ENCODE peak calls at places on chromosomes 16 and 17, in nine cellular contexts. One of them, this sample, is unnamed.

GRCh38 chr17:17971431-17972125 is 622 bp downstream of the TOM1L2 start:
- DNase-seq in right lobe of liver: peak
- DNase-seq in hippocampal formation: no peak
- DNase-seq in ovary: peak
- DNase-seq in stimulated activated CD8-positive, alpha-beta memory T cell treated with anti-CD3 and anti-CD28 coated beads, Interleukin-7, amount 100 ng/mL, for 48 hours: no peak
- DNase-seq in smooth muscle cell of the brain vasculature: no peak
- DNase-seq in activated naive CD4-positive, alpha-beta T cell: peak
- DNase-seq in NCI-H2081: no peak
- DNase-seq in kidney glomerular epithelial cell: peak
- DNase-seq in this sample: no peak

GRCh38 chr16:56347670-56348069 is 77.7 kb downstream of the AMFR start:
- DNase-seq in activated naive CD4-positive, alpha-beta T cell: no peak
- DNase-seq in right lobe of liver: no peak
- DNase-seq in ovary: no peak
- DNase-seq in stimulated activated CD8-positive, alpha-beta memory T cell treated with anti-CD3 and anti-CD28 coated beads, Interleukin-7, amount 100 ng/mL, for 48 hours: no peak
- DNase-seq in hippocampal formation: no peak
- DNase-seq in smooth muscle cell of the brain vasculature: no peak
- DNase-seq in NCI-H2081: no peak
- DNase-seq in kidney glomerular epithelial cell: no peak
- DNase-seq in this sample: no peak

GRCh38 chr17:35291802-35292201 is 48.9 kb downstream of the SLFN5 start:
- DNase-seq in stimulated activated CD8-positive, alpha-beta memory T cell treated with anti-CD3 and anti-CD28 coated beads, Interleukin-7, amount 100 ng/mL, for 48 hours: no peak
- DNase-seq in right lobe of liver: no peak
- DNase-seq in hippocampal formation: no peak
- DNase-seq in kidney glomerular epithelial cell: no peak
- DNase-seq in smooth muscle cell of the brain vasculature: no peak
- DNase-seq in ovary: no peak
- DNase-seq in activated naive CD4-positive, alpha-beta T cell: no peak
- DNase-seq in NCI-H2081: no peak
- DNase-seq in this sample: no peak

GRCh38 chr17:43401293-43401692 is 2.5 kb downstream of the ARL4D start:
- DNase-seq in stimulated activated CD8-positive, alpha-beta memory T cell treated with anti-CD3 and anti-CD28 coated beads, Interleukin-7, amount 100 ng/mL, for 48 hours: no peak
- DNase-seq in right lobe of liver: no peak
- DNase-seq in kidney glomerular epithelial cell: peak
- DNase-seq in NCI-H2081: no peak
- DNase-seq in hippocampal formation: no peak
- DNase-seq in ovary: no peak
- DNase-seq in smooth muscle cell of the brain vasculature: no peak
- DNase-seq in activated naive CD4-positive, alpha-beta T cell: no peak
- DNase-seq in this sample: no peak

GRCh38 chr16:2846511-2847310 is 11.3 kb downstream of the PRSS22 start:
- DNase-seq in smooth muscle cell of the brain vasculature: no peak
- DNase-seq in kidney glomerular epithelial cell: peak
- DNase-seq in NCI-H2081: no peak
- DNase-seq in ovary: no peak
- DNase-seq in activated naive CD4-positive, alpha-beta T cell: no peak
- DNase-seq in hippocampal formation: no peak
- DNase-seq in stimulated activated CD8-positive, alpha-beta memory T cell treated with anti-CD3 and anti-CD28 coated beads, Interleukin-7, amount 100 ng/mL, for 48 hours: no peak
- DNase-seq in right lobe of liver: no peak
- DNase-seq in this sample: no peak

GRCh38 chr17:17025621-17026020 is 16.6 kb upstream of the MPRIP start:
- DNase-seq in NCI-H2081: no peak
- DNase-seq in stimulated activated CD8-positive, alpha-beta memory T cell treated with anti-CD3 and anti-CD28 coated beads, Interleukin-7, amount 100 ng/mL, for 48 hours: no peak
- DNase-seq in kidney glomerular epithelial cell: no peak
- DNase-seq in smooth muscle cell of the brain vasculature: no peak
- DNase-seq in right lobe of liver: no peak
- DNase-seq in activated naive CD4-positive, alpha-beta T cell: no peak
- DNase-seq in ovary: no peak
- DNase-seq in hippocampal formation: no peak
- DNase-seq in this sample: no peak

GRCh38 chr17:17599965-17600364 is 8.5 kb upstream of the PEMT start:
- DNase-seq in stimulated activated CD8-positive, alpha-beta memory T cell treated with anti-CD3 and anti-CD28 coated beads, Interleukin-7, amount 100 ng/mL, for 48 hours: no peak
- DNase-seq in smooth muscle cell of the brain vasculature: no peak
- DNase-seq in kidney glomerular epithelial cell: no peak
- DNase-seq in NCI-H2081: no peak
- DNase-seq in activated naive CD4-positive, alpha-beta T cell: no peak
- DNase-seq in right lobe of liver: no peak
- DNase-seq in ovary: no peak
- DNase-seq in hippocampal formation: no peak
- DNase-seq in this sample: no peak

GRCh38 chr17:35752945-35753764 is at the start of gene GAS2L2:
- DNase-seq in NCI-H2081: no peak
- DNase-seq in smooth muscle cell of the brain vasculature: no peak
- DNase-seq in ovary: no peak
- DNase-seq in stimulated activated CD8-positive, alpha-beta memory T cell treated with anti-CD3 and anti-CD28 coated beads, Interleukin-7, amount 100 ng/mL, for 48 hours: no peak
- DNase-seq in kidney glomerular epithelial cell: no peak
- DNase-seq in right lobe of liver: no peak
- DNase-seq in hippocampal formation: no peak
- DNase-seq in activated naive CD4-positive, alpha-beta T cell: no peak
- DNase-seq in this sample: no peak

GRCh38 chr17:3672571-3672970 is 4.0 kb downstream of the EMC6 start:
- DNase-seq in hippocampal formation: no peak
- DNase-seq in smooth muscle cell of the brain vasculature: no peak
- DNase-seq in NCI-H2081: no peak
- DNase-seq in kidney glomerular epithelial cell: no peak
- DNase-seq in stimulated activated CD8-positive, alpha-beta memory T cell treated with anti-CD3 and anti-CD28 coated beads, Interleukin-7, amount 100 ng/mL, for 48 hours: no peak
- DNase-seq in activated naive CD4-positive, alpha-beta T cell: no peak
- DNase-seq in right lobe of liver: no peak
- DNase-seq in ovary: no peak
- DNase-seq in this sample: no peak

GRCh38 chr17:7043544-7044268 is at the start of gene SLC16A11:
- DNase-seq in activated naive CD4-positive, alpha-beta T cell: no peak
- DNase-seq in right lobe of liver: peak
- DNase-seq in hippocampal formation: no peak
- DNase-seq in smooth muscle cell of the brain vasculature: no peak
- DNase-seq in stimulated activated CD8-positive, alpha-beta memory T cell treated with anti-CD3 and anti-CD28 coated beads, Interleukin-7, amount 100 ng/mL, for 48 hours: no peak
- DNase-seq in ovary: no peak
- DNase-seq in NCI-H2081: peak
- DNase-seq in kidney glomerular epithelial cell: no peak
- DNase-seq in this sample: no peak

GRCh38 chr16:19979638-19980037 is 94.1 kb downstream of the GPR139 start:
- DNase-seq in stimulated activated CD8-positive, alpha-beta memory T cell treated with anti-CD3 and anti-CD28 coated beads, Interleukin-7, amount 100 ng/mL, for 48 hours: no peak
- DNase-seq in activated naive CD4-positive, alpha-beta T cell: no peak
- DNase-seq in hippocampal formation: no peak
- DNase-seq in NCI-H2081: no peak
- DNase-seq in kidney glomerular epithelial cell: no peak
- DNase-seq in ovary: no peak
- DNase-seq in smooth muscle cell of the brain vasculature: no peak
- DNase-seq in right lobe of liver: no peak
- DNase-seq in this sample: no peak

GRCh38 chr17:42518755-42519545 is 17.1 kb upstream of the NAGLU start:
- DNase-seq in NCI-H2081: peak
- DNase-seq in right lobe of liver: no peak
- DNase-seq in smooth muscle cell of the brain vasculature: no peak
- DNase-seq in kidney glomerular epithelial cell: no peak
- DNase-seq in stimulated activated CD8-positive, alpha-beta memory T cell treated with anti-CD3 and anti-CD28 coated beads, Interleukin-7, amount 100 ng/mL, for 48 hours: no peak
- DNase-seq in activated naive CD4-positive, alpha-beta T cell: no peak
- DNase-seq in hippocampal formation: no peak
- DNase-seq in ovary: peak
- DNase-seq in this sample: no peak

GRCh38 chr17:34750004-34750403 is 170.6 kb downstream of the TMEM132E start:
- DNase-seq in stimulated activated CD8-positive, alpha-beta memory T cell treated with anti-CD3 and anti-CD28 coated beads, Interleukin-7, amount 100 ng/mL, for 48 hours: no peak
- DNase-seq in hippocampal formation: no peak
- DNase-seq in activated naive CD4-positive, alpha-beta T cell: no peak
- DNase-seq in smooth muscle cell of the brain vasculature: no peak
- DNase-seq in ovary: no peak
- DNase-seq in right lobe of liver: no peak
- DNase-seq in kidney glomerular epithelial cell: no peak
- DNase-seq in NCI-H2081: no peak
- DNase-seq in this sample: no peak

GRCh38 chr17:67139784-67140665 is 95.7 kb downstream of the CACNG1 start:
- DNase-seq in right lobe of liver: no peak
- DNase-seq in kidney glomerular epithelial cell: no peak
- DNase-seq in NCI-H2081: no peak
- DNase-seq in activated naive CD4-positive, alpha-beta T cell: no peak
- DNase-seq in ovary: no peak
- DNase-seq in hippocampal formation: no peak
- DNase-seq in smooth muscle cell of the brain vasculature: no peak
- DNase-seq in stimulated activated CD8-positive, alpha-beta memory T cell treated with anti-CD3 and anti-CD28 coated beads, Interleukin-7, amount 100 ng/mL, for 48 hours: no peak
- DNase-seq in this sample: no peak

GRCh38 chr17:142876-143784 is 5.8 kb downstream of the SCGB1C2 start:
- DNase-seq in right lobe of liver: peak
- DNase-seq in activated naive CD4-positive, alpha-beta T cell: no peak
- DNase-seq in NCI-H2081: no peak
- DNase-seq in kidney glomerular epithelial cell: no peak
- DNase-seq in hippocampal formation: no peak
- DNase-seq in ovary: peak
- DNase-seq in smooth muscle cell of the brain vasculature: no peak
- DNase-seq in stimulated activated CD8-positive, alpha-beta memory T cell treated with anti-CD3 and anti-CD28 coated beads, Interleukin-7, amount 100 ng/mL, for 48 hours: no peak
- DNase-seq in this sample: no peak

GRCh38 chr16:83954577-83955016 is 1.6 kb downstream of the OSGIN1 start:
- DNase-seq in stimulated activated CD8-positive, alpha-beta memory T cell treated with anti-CD3 and anti-CD28 coated beads, Interleukin-7, amount 100 ng/mL, for 48 hours: no peak
- DNase-seq in kidney glomerular epithelial cell: no peak
- DNase-seq in right lobe of liver: peak
- DNase-seq in activated naive CD4-positive, alpha-beta T cell: no peak
- DNase-seq in NCI-H2081: no peak
- DNase-seq in hippocampal formation: no peak
- DNase-seq in smooth muscle cell of the brain vasculature: no peak
- DNase-seq in ovary: no peak
- DNase-seq in this sample: no peak

GRCh38 chr17:61139219-61139618 is 260.4 kb upstream of the TBX2 start:
- DNase-seq in hippocampal formation: no peak
- DNase-seq in activated naive CD4-positive, alpha-beta T cell: peak
- DNase-seq in right lobe of liver: no peak
- DNase-seq in smooth muscle cell of the brain vasculature: no peak
- DNase-seq in kidney glomerular epithelial cell: no peak
- DNase-seq in ovary: no peak
- DNase-seq in stimulated activated CD8-positive, alpha-beta memory T cell treated with anti-CD3 and anti-CD28 coated beads, Interleukin-7, amount 100 ng/mL, for 48 hours: peak
- DNase-seq in NCI-H2081: no peak
- DNase-seq in this sample: peak

GRCh38 chr17:31508310-31509094 is 117.0 kb downstream of the RAB11FIP4 start:
- DNase-seq in hippocampal formation: no peak
- DNase-seq in ovary: no peak
- DNase-seq in stimulated activated CD8-positive, alpha-beta memory T cell treated with anti-CD3 and anti-CD28 coated beads, Interleukin-7, amount 100 ng/mL, for 48 hours: peak
- DNase-seq in right lobe of liver: no peak
- DNase-seq in kidney glomerular epithelial cell: no peak
- DNase-seq in NCI-H2081: no peak
- DNase-seq in activated naive CD4-positive, alpha-beta T cell: peak
- DNase-seq in smooth muscle cell of the brain vasculature: no peak
- DNase-seq in this sample: no peak

GRCh38 chr16:86065711-86066110 is 166.7 kb downstream of the IRF8 start:
- DNase-seq in stimulated activated CD8-positive, alpha-beta memory T cell treated with anti-CD3 and anti-CD28 coated beads, Interleukin-7, amount 100 ng/mL, for 48 hours: no peak
- DNase-seq in activated naive CD4-positive, alpha-beta T cell: no peak
- DNase-seq in hippocampal formation: no peak
- DNase-seq in smooth muscle cell of the brain vasculature: no peak
- DNase-seq in kidney glomerular epithelial cell: no peak
- DNase-seq in NCI-H2081: no peak
- DNase-seq in ovary: no peak
- DNase-seq in right lobe of liver: no peak
- DNase-seq in this sample: no peak

GRCh38 chr16:71230122-71230845 is at the start of gene HYDIN:
- DNase-seq in right lobe of liver: peak
- DNase-seq in kidney glomerular epithelial cell: peak
- DNase-seq in smooth muscle cell of the brain vasculature: no peak
- DNase-seq in stimulated activated CD8-positive, alpha-beta memory T cell treated with anti-CD3 and anti-CD28 coated beads, Interleukin-7, amount 100 ng/mL, for 48 hours: peak
- DNase-seq in NCI-H2081: peak
- DNase-seq in hippocampal formation: no peak
- DNase-seq in activated naive CD4-positive, alpha-beta T cell: no peak
- DNase-seq in ovary: peak
- DNase-seq in this sample: no peak

GRCh38 chr17:18109935-18110334 is 1.4 kb downstream of the MYO15A start:
- DNase-seq in stimulated activated CD8-positive, alpha-beta memory T cell treated with anti-CD3 and anti-CD28 coated beads, Interleukin-7, amount 100 ng/mL, for 48 hours: no peak
- DNase-seq in smooth muscle cell of the brain vasculature: no peak
- DNase-seq in NCI-H2081: no peak
- DNase-seq in ovary: no peak
- DNase-seq in hippocampal formation: no peak
- DNase-seq in right lobe of liver: peak
- DNase-seq in kidney glomerular epithelial cell: no peak
- DNase-seq in activated naive CD4-positive, alpha-beta T cell: no peak
- DNase-seq in this sample: no peak

GRCh38 chr17:61405047-61405685 is 5.5 kb downstream of the TBX2 start:
- DNase-seq in kidney glomerular epithelial cell: no peak
- DNase-seq in NCI-H2081: no peak
- DNase-seq in hippocampal formation: no peak
- DNase-seq in stimulated activated CD8-positive, alpha-beta memory T cell treated with anti-CD3 and anti-CD28 coated beads, Interleukin-7, amount 100 ng/mL, for 48 hours: no peak
- DNase-seq in activated naive CD4-positive, alpha-beta T cell: no peak
- DNase-seq in ovary: peak
- DNase-seq in smooth muscle cell of the brain vasculature: no peak
- DNase-seq in right lobe of liver: no peak
- DNase-seq in this sample: no peak

GRCh38 chr17:41521574-41522261 is 3.0 kb upstream of the KRT15 start:
- DNase-seq in NCI-H2081: peak
- DNase-seq in ovary: no peak
- DNase-seq in hippocampal formation: no peak
- DNase-seq in stimulated activated CD8-positive, alpha-beta memory T cell treated with anti-CD3 and anti-CD28 coated beads, Interleukin-7, amount 100 ng/mL, for 48 hours: no peak
- DNase-seq in kidney glomerular epithelial cell: peak
- DNase-seq in smooth muscle cell of the brain vasculature: no peak
- DNase-seq in activated naive CD4-positive, alpha-beta T cell: no peak
- DNase-seq in right lobe of liver: no peak
- DNase-seq in this sample: no peak

GRCh38 chr17:76710863-76711611 is at the start of gene MXRA7:
- DNase-seq in smooth muscle cell of the brain vasculature: no peak
- DNase-seq in hippocampal formation: peak
- DNase-seq in kidney glomerular epithelial cell: no peak
- DNase-seq in NCI-H2081: peak
- DNase-seq in ovary: peak
- DNase-seq in stimulated activated CD8-positive, alpha-beta memory T cell treated with anti-CD3 and anti-CD28 coated beads, Interleukin-7, amount 100 ng/mL, for 48 hours: peak
- DNase-seq in activated naive CD4-positive, alpha-beta T cell: no peak
- DNase-seq in right lobe of liver: peak
- DNase-seq in this sample: no peak

GRCh38 chr16:48350716-48351115 is 34.5 kb downstream of the SIAH1 start:
- DNase-seq in stimulated activated CD8-positive, alpha-beta memory T cell treated with anti-CD3 and anti-CD28 coated beads, Interleukin-7, amount 100 ng/mL, for 48 hours: no peak
- DNase-seq in ovary: no peak
- DNase-seq in activated naive CD4-positive, alpha-beta T cell: no peak
- DNase-seq in NCI-H2081: no peak
- DNase-seq in hippocampal formation: no peak
- DNase-seq in right lobe of liver: no peak
- DNase-seq in smooth muscle cell of the brain vasculature: no peak
- DNase-seq in kidney glomerular epithelial cell: no peak
- DNase-seq in this sample: no peak

GRCh38 chr17:67503184-67503583 is 126.1 kb downstream of the PITPNC1 start:
- DNase-seq in activated naive CD4-positive, alpha-beta T cell: no peak
- DNase-seq in kidney glomerular epithelial cell: peak
- DNase-seq in smooth muscle cell of the brain vasculature: no peak
- DNase-seq in NCI-H2081: no peak
- DNase-seq in hippocampal formation: no peak
- DNase-seq in right lobe of liver: no peak
- DNase-seq in ovary: no peak
- DNase-seq in stimulated activated CD8-positive, alpha-beta memory T cell treated with anti-CD3 and anti-CD28 coated beads, Interleukin-7, amount 100 ng/mL, for 48 hours: peak
- DNase-seq in this sample: no peak

GRCh38 chr17:76740329-76741118 is 2.6 kb downstream of the MFSD11 start:
- DNase-seq in stimulated activated CD8-positive, alpha-beta memory T cell treated with anti-CD3 and anti-CD28 coated beads, Interleukin-7, amount 100 ng/mL, for 48 hours: no peak
- DNase-seq in smooth muscle cell of the brain vasculature: no peak
- DNase-seq in ovary: no peak
- DNase-seq in activated naive CD4-positive, alpha-beta T cell: no peak
- DNase-seq in hippocampal formation: no peak
- DNase-seq in kidney glomerular epithelial cell: no peak
- DNase-seq in right lobe of liver: no peak
- DNase-seq in NCI-H2081: peak
- DNase-seq in this sample: no peak

GRCh38 chr16:78768723-78769122 is 669.3 kb downstream of the WWOX start:
- DNase-seq in stimulated activated CD8-positive, alpha-beta memory T cell treated with anti-CD3 and anti-CD28 coated beads, Interleukin-7, amount 100 ng/mL, for 48 hours: no peak
- DNase-seq in ovary: no peak
- DNase-seq in right lobe of liver: no peak
- DNase-seq in smooth muscle cell of the brain vasculature: no peak
- DNase-seq in hippocampal formation: no peak
- DNase-seq in activated naive CD4-positive, alpha-beta T cell: no peak
- DNase-seq in kidney glomerular epithelial cell: no peak
- DNase-seq in NCI-H2081: no peak
- DNase-seq in this sample: no peak

GRCh38 chr17:19654901-19655300 is 6.3 kb downstream of the ALDH3A2 start:
- DNase-seq in smooth muscle cell of the brain vasculature: no peak
- DNase-seq in activated naive CD4-positive, alpha-beta T cell: no peak
- DNase-seq in ovary: no peak
- DNase-seq in NCI-H2081: no peak
- DNase-seq in hippocampal formation: no peak
- DNase-seq in stimulated activated CD8-positive, alpha-beta memory T cell treated with anti-CD3 and anti-CD28 coated beads, Interleukin-7, amount 100 ng/mL, for 48 hours: no peak
- DNase-seq in kidney glomerular epithelial cell: no peak
- DNase-seq in right lobe of liver: no peak
- DNase-seq in this sample: no peak

GRCh38 chr16:14310519-14310991 is 239.4 kb downstream of the MRTFB start:
- DNase-seq in smooth muscle cell of the brain vasculature: no peak
- DNase-seq in activated naive CD4-positive, alpha-beta T cell: no peak
- DNase-seq in right lobe of liver: no peak
- DNase-seq in ovary: no peak
- DNase-seq in NCI-H2081: no peak
- DNase-seq in stimulated activated CD8-positive, alpha-beta memory T cell treated with anti-CD3 and anti-CD28 coated beads, Interleukin-7, amount 100 ng/mL, for 48 hours: no peak
- DNase-seq in kidney glomerular epithelial cell: no peak
- DNase-seq in hippocampal formation: no peak
- DNase-seq in this sample: no peak

GRCh38 chr17:29368926-29369325 is 21.2 kb upstream of the TAOK1 start:
- DNase-seq in NCI-H2081: no peak
- DNase-seq in ovary: no peak
- DNase-seq in hippocampal formation: no peak
- DNase-seq in activated naive CD4-positive, alpha-beta T cell: no peak
- DNase-seq in kidney glomerular epithelial cell: no peak
- DNase-seq in stimulated activated CD8-positive, alpha-beta memory T cell treated with anti-CD3 and anti-CD28 coated beads, Interleukin-7, amount 100 ng/mL, for 48 hours: no peak
- DNase-seq in smooth muscle cell of the brain vasculature: no peak
- DNase-seq in right lobe of liver: no peak
- DNase-seq in this sample: no peak

This sample was measured in SK-N-MC.